ENCODE peak calls at places on chromosome 12, in five cellular contexts. C is dorsolateral prefrontal cortex, T is AG09319, F is heart left ventricle, A is progenitor cell of endocrine pancreas. N is an unnamed sample.

GRCh38 chr12:67394600-67394999 is 125.4 kb downstream of the CAND1 start:
- DNase-seq in C (no peak), T (peak), F (peak), A (no peak), N (no peak)

GRCh38 chr12:14771651-14772137 is 31.6 kb downstream of the WBP11 start:
- DNase-seq in C (no peak), T (no peak), F (no peak), A (no peak), N (no peak)

GRCh38 chr12:22981711-22982110 is 356.7 kb downstream of the ETNK1 start:
- DNase-seq in C (no peak), T (no peak), F (no peak), A (no peak), N (no peak)

GRCh38 chr12:6341439-6342139 is at the start of gene TNFRSF1A:
- DNase-seq in C (no peak), T (no peak), F (peak), A (peak), N (peak)

GRCh38 chr12:25689996-25690501 is 137.0 kb upstream of the LMNTD1 start:
- DNase-seq in C (no peak), T (no peak), F (peak), A (no peak), N (no peak)

GRCh38 chr12:162467-163307 is 51.3 kb downstream of the SLC6A12 start:
- DNase-seq in C (no peak), T (no peak), F (no peak), A (no peak), N (no peak)

GRCh38 chr12:121578230-121579189 is 2.3 kb downstream of the KDM2B start:
- DNase-seq in C (no peak), T (no peak), F (no peak), A (no peak), N (peak)

GRCh38 chr12:123271182-123271491 is 519 bp downstream of the CDK2AP1 start:
- DNase-seq in C (peak), T (no peak), F (peak), A (peak), N (peak)

GRCh38 chr12:89733579-89734201 is 25.1 kb upstream of the ATP2B1 start:
- DNase-seq in C (no peak), T (no peak), F (no peak), A (no peak), N (no peak)

GRCh38 chr12:123126294-123127144 is 24.4 kb downstream of the PITPNM2 start:
- DNase-seq in C (no peak), T (peak), F (peak), A (no peak), N (no peak)

GRCh38 chr12:6335451-6336078 is 6.3 kb downstream of the TNFRSF1A start:
- DNase-seq in C (no peak), T (no peak), F (peak), A (no peak), N (peak)

GRCh38 chr12:111224196-111225066 is 144.5 kb downstream of the PHETA1 start:
- DNase-seq in C (no peak), T (no peak), F (no peak), A (no peak), N (no peak)

GRCh38 chr12:13744566-13744965 is 236.8 kb downstream of the GRIN2B start:
- DNase-seq in C (no peak), T (no peak), F (no peak), A (no peak), N (no peak)

GRCh38 chr12:97275261-97276197 is 187.1 kb upstream of the RMST start:
- DNase-seq in C (peak), T (no peak), F (no peak), A (no peak), N (peak)

GRCh38 chr12:110073049-110073831 is 24.9 kb upstream of the C12orf76 start:
- DNase-seq in C (peak), T (no peak), F (no peak), A (no peak), N (no peak)

GRCh38 chr12:113227686-113228391 is 6.6 kb downstream of the TPCN1 start:
- DNase-seq in C (no peak), T (no peak), F (no peak), A (no peak), N (no peak)

GRCh38 chr12:3046441-3047200 is 30.6 kb upstream of the TSPAN9 start:
- DNase-seq in C (no peak), T (no peak), F (peak), A (no peak), N (no peak)

GRCh38 chr12:113285679-113286645 is 48.9 kb downstream of the SLC8B1 start:
- DNase-seq in C (no peak), T (no peak), F (peak), A (no peak), N (no peak)

GRCh38 chr12:54141534-54142475 is 47.0 kb downstream of the SMUG1 start:
- DNase-seq in C (no peak), T (no peak), F (no peak), A (no peak), N (no peak)

GRCh38 chr12:111242190-111242589 is 126.7 kb downstream of the PHETA1 start:
- DNase-seq in C (no peak), T (no peak), F (no peak), A (no peak), N (no peak)

GRCh38 chr12:131002271-131002670 is 48.6 kb downstream of the ADGRD1 start:
- DNase-seq in C (no peak), T (no peak), F (no peak), A (no peak), N (no peak)

GRCh38 chr12:96445743-96446655 is 43.4 kb upstream of the CFAP54 start:
- DNase-seq in C (no peak), T (no peak), F (no peak), A (no peak), N (no peak)

GRCh38 chr12:120012067-120012621 is 23.1 kb downstream of the BICDL1 start:
- DNase-seq in C (no peak), T (no peak), F (no peak), A (no peak), N (peak)

GRCh38 chr12:122354958-122355641 is 67.4 kb downstream of the CLIP1 start:
- DNase-seq in C (peak), T (no peak), F (no peak), A (no peak), N (no peak)

GRCh38 chr12:105754313-105754712 is 384.4 kb downstream of the NUAK1 start:
- DNase-seq in C (no peak), T (no peak), F (no peak), A (no peak), N (no peak)

GRCh38 chr12:109732321-109733305 is 19.0 kb downstream of the FAM222A start:
- DNase-seq in C (peak), T (no peak), F (peak), A (no peak), N (no peak)

GRCh38 chr12:101050631-101051030 is 159.4 kb downstream of the SLC5A8 start:
- DNase-seq in C (no peak), T (no peak), F (no peak), A (no peak), N (no peak)

GRCh38 chr12:101110856-101111255 is 99.2 kb downstream of the SLC5A8 start:
- DNase-seq in C (no peak), T (no peak), F (no peak), A (no peak), N (no peak)

GRCh38 chr12:10362828-10363664 is 26.8 kb downstream of the KLRK1 start:
- DNase-seq in C (no peak), T (no peak), F (no peak), A (no peak), N (no peak)

GRCh38 chr12:20269352-20270067 is 98.8 kb upstream of the PDE3A start:
- DNase-seq in C (no peak), T (no peak), F (no peak), A (no peak), N (no peak)

GRCh38 chr12:100643246-100643645 is 69.8 kb downstream of the GAS2L3 start:
- DNase-seq in C (no peak), T (no peak), F (no peak), A (no peak), N (no peak)

GRCh38 chr12:130703733-130704375 is 12.2 kb downstream of the RIMBP2 start:
- DNase-seq in C (no peak), T (no peak), F (no peak), A (no peak), N (no peak)

GRCh38 chr12:52542785-52543318 is 10.1 kb downstream of the KRT71 start:
- DNase-seq in C (no peak), T (no peak), F (no peak), A (no peak), N (no peak)

GRCh38 chr12:52542157-52542556 is 10.8 kb downstream of the KRT71 start:
- DNase-seq in C (no peak), T (no peak), F (no peak), A (no peak), N (no peak)

GRCh38 chr12:52541709-52542108 is 11.2 kb downstream of the KRT71 start:
- DNase-seq in C (no peak), T (no peak), F (no peak), A (no peak), N (no peak)

GRCh38 chr12:52546126-52546525 is 6.8 kb downstream of the KRT71 start:
- DNase-seq in C (no peak), T (no peak), F (no peak), A (no peak), N (no peak)

DNA sequence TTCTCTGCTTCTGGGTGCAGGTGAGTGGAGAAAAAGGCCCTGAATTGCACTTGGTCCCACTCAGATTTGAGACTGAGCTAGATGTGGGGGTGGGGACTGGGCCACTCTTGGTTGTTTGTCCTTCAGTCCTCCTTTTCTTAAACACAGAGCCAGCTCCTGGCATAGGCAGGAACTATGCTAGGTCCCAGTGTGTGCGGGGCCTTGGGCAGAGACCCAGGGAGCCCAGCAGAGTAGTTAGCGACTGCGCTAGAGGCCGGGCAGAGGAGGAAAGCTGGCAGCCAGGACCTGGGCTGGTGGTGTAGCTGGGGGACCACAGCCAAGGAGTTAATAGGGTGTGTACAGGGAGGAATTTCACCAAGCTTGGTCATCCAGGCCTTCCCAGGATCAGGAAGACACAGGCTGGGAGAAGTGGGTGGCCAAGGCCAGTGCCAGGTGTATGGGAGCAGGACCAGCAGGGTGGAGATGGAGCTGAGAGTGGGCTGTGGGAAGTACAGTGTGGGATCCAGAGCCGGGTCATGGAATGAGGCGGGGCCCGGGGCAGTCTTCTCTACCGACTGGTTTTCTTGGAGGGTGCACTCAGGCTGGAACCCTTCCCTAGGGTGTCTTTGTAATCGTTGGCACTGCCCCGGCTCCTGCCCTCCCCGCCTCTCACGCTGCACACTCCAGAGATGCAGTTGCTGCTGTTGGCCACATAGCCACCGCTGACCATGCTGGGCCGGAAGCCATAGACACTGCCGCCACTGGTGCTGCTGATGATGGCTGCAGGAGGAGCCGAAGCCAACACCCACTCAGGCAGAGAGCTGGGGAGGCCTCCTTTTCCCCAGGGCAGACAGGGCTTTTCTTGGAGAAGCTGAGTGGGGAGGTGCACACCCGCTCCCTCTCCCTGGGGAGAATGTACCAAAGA is 8.7 kb downstream of the KRT71 start:
- DNase-seq in C (peak), T (no peak), F (peak), A (no peak), N (no peak)
- TF ChIP-seq CTCF in C (no peak), T (no peak), F (no peak), A (no peak), N (no peak)

GRCh38 chr12:126362964-126363363 is 1297.7 kb downstream of the AACS start:
- DNase-seq in C (no peak), T (no peak), F (no peak), A (no peak), N (no peak)
- TF ChIP-seq CTCF in C (no peak), T (no peak), F (no peak), A (no peak), N (no peak)

GRCh38 chr12:7832059-7832696 is 40.5 kb downstream of the SLC2A14 start:
- DNase-seq in C (no peak), T (peak), F (no peak), A (no peak), N (peak)
- TF ChIP-seq CTCF in C (peak), T (peak), F (peak), A (peak), N (peak)

GRCh38 chr12:107654866-107655265 is 30.7 kb upstream of the PWP1 start:
- DNase-seq in C (no peak), T (no peak), F (no peak), A (no peak), N (no peak)

GRCh38 chr12:107657133-107657532 is 28.5 kb upstream of the PWP1 start:
- DNase-seq in C (no peak), T (no peak), F (no peak), A (no peak), N (no peak)

GRCh38 chr12:107657621-107658020 is 28.0 kb upstream of the PWP1 start:
- DNase-seq in C (no peak), T (no peak), F (no peak), A (no peak), N (no peak)

GRCh38 chr12:107655281-107656065 is 30.1 kb upstream of the PWP1 start:
- DNase-seq in C (no peak), T (no peak), F (no peak), A (no peak), N (no peak)

DNA sequence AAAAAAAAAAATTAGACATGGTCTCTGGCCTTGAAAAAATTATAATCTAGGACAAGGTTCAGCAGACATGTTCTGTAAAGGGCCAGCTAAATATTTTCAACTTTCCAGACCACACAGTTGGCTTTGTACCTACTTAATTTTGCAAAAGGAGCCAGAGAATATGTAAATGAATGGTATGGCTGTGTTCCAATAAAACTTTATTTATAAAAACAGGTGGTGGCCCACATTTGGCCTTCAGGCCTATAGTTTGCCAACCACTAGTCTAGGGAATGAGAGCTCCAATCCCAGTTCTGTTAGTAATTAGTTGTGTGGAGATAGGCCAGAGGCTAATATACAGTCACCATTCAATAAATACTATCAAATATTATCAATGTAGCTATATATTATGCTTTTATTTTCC is 29.3 kb upstream of the PWP1 start:
- DNase-seq in C (no peak), T (no peak), F (no peak), A (no peak), N (no peak)
- TF ChIP-seq CTCF in C (no peak), T (no peak), F (no peak), A (no peak), N (no peak)

GRCh38 chr12:49069507-49070346 is at the start of gene RHEBL1:
- DNase-seq in C (peak), T (peak), F (peak), A (peak), N (peak)
- TF ChIP-seq CTCF in C (peak), T (peak), F (no peak), A (peak), N (no peak)

DNA sequence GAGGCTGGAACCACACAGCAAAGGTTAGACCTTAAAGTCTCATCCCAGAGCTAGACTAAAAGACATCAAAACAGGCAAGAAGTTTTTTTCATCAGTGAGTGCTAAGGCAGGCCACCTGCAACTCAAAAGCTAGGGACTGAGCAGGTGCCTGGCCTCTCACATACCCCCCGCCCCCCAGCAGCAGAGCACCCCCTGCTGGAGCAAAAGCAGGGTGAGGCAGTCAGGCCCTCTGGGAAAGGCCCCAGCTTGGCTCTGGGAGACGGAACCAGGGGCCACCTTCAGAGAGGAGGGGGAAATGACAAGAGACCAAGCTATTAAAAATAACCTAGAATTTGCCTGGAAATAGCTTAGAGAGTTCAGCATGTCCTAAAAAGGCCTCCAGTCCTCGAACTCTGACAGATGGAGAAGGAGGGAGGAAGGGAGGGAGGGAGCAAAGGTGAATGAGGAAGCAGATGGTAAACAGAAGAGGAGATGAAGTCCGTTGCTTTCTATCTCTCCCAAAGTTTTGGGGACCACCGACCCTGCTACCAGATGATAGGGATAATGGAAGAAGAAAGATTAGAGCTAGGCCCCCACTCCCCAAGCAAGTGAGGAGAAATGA is 1.8 kb downstream of the ITGA7 start:
- DNase-seq in C (no peak), T (no peak), F (peak), A (no peak), N (no peak)
- TF ChIP-seq CTCF in C (no peak), T (peak), F (peak), A (peak), N (peak)

GRCh38 chr12:46205293-46205692 is 63.5 kb downstream of the SLC38A1 start:
- DNase-seq in C (no peak), T (no peak), F (no peak), A (no peak), N (no peak)
- TF ChIP-seq CTCF in C (no peak), T (no peak), F (no peak), A (no peak), N (no peak)

GRCh38 chr12:126926023-126926600 is 1340.9 kb upstream of the TMEM132C start:
- DNase-seq in C (no peak), T (no peak), F (no peak), A (no peak), N (no peak)
- TF ChIP-seq CTCF in C (no peak), T (no peak), F (no peak), A (no peak), N (no peak)